ENCODE peak calls at places on chromosomes 1 and 21, in nine cellular contexts. Z is stimulated activated CD4-positive, alpha-beta T cell treated with anti-CD3 and anti-CD28 coated beads, Interleukin-12 subunit alpha, Interleukin-12 subunit beta, amount 100 ng/mL, for 4 hours; G is T47D; S is HEK293T; P is activated CD8-positive, alpha-beta memory T cell treated with anti-CD3 and anti-CD28 coated beads, Interleukin-2, amount 50 U/mL, for 48 hours; T is HT-29; K is naive thymus-derived CD4-positive, alpha-beta T cell; U is activated naive CD4-positive, alpha-beta T cell; Q is AG04449. O is an unnamed sample.

GRCh38 chr1:31376374-31377134 is 3.7 kb upstream of the FABP3 start:
- DNase-seq in Z (no peak), G (no peak), S (no peak), P (no peak), T (no peak), K (no peak), U (no peak), Q (peak; percentile 58), O (no peak)

GRCh38 chr1:118948796-118949195 is 39.3 kb downstream of the TBX15 start:
- DNase-seq in Z (no peak), G (no peak), S (no peak), P (no peak), T (no peak), K (no peak), U (no peak), Q (no peak), O (no peak)

GRCh38 chr1:9181990-9182783 is 52.4 kb upstream of the H6PD start:
- DNase-seq in Z (no peak), G (peak; percentile 72), S (no peak), P (peak; percentile 69), T (peak; percentile 39), K (no peak), U (no peak), Q (no peak), O (no peak)

GRCh38 chr1:247885011-247885410 is 10.4 kb upstream of the OR2W3 start:
- DNase-seq in Z (no peak), G (no peak), S (no peak), P (no peak), T (no peak), K (no peak), U (no peak), Q (no peak), O (no peak)

GRCh38 chr1:173996995-173997394 is 25.2 kb downstream of the RC3H1 start:
- DNase-seq in Z (no peak), G (no peak), S (no peak), P (no peak), T (no peak), K (no peak), U (no peak), Q (no peak), O (no peak)

GRCh38 chr1:94846286-94846685 is 26.1 kb downstream of the SLC44A3 start:
- DNase-seq in Z (no peak), G (no peak), S (no peak), P (no peak), T (no peak), K (no peak), U (no peak), Q (no peak), O (no peak)

GRCh38 chr1:24898909-24899439 is 31.1 kb downstream of the RUNX3 start:
- DNase-seq in Z (no peak), G (no peak), S (no peak), P (peak; percentile 75), T (no peak), K (no peak), U (no peak), Q (no peak), O (no peak)

GRCh38 chr1:112711041-112711440 is 4.1 kb downstream of the PPM1J start:
- DNase-seq in Z (no peak), G (no peak), S (no peak), P (no peak), T (no peak), K (no peak), U (no peak), Q (no peak), O (no peak)

GRCh38 chr21:45372732-45373355 is 32.1 kb upstream of the COL18A1 start:
- DNase-seq in Z (no peak), G (no peak), S (no peak), P (no peak), T (no peak), K (no peak), U (no peak), Q (no peak), O (no peak)

GRCh38 chr1:116170901-116171589 is 59.8 kb downstream of the MAB21L3 start:
- DNase-seq in Z (no peak), G (no peak), S (no peak), P (no peak), T (no peak), K (no peak), U (no peak), Q (no peak), O (no peak)

GRCh38 chr1:9784508-9785133 is 39.1 kb downstream of the CLSTN1 start:
- DNase-seq in Z (peak; percentile 53), G (no peak), S (peak; percentile 56), P (peak; percentile 68), T (peak; percentile 90), K (peak; percentile 72), U (peak; percentile 38), Q (no peak), O (no peak)

GRCh38 chr21:38679531-38679930 is 126.2 kb upstream of the ETS2 start:
- DNase-seq in Z (no peak), G (no peak), S (no peak), P (no peak), T (peak; percentile 8), K (no peak), U (no peak), Q (peak; percentile 2), O (no peak)

GRCh38 chr1:57620589-57620988 is 196.7 kb upstream of the DAB1 start:
- DNase-seq in Z (no peak), G (no peak), S (no peak), P (no peak), T (no peak), K (no peak), U (no peak), Q (no peak), O (no peak)

GRCh38 chr1:201219481-201220387 is 29.1 kb downstream of the IGFN1 start:
- DNase-seq in Z (no peak), G (no peak), S (no peak), P (no peak), T (no peak), K (no peak), U (no peak), Q (no peak), O (no peak)

GRCh38 chr1:149962039-149962647 is 25.5 kb upstream of the MTMR11 start:
- DNase-seq in Z (no peak), G (peak; percentile 32), S (peak; percentile 71), P (no peak), T (peak; percentile 84), K (peak; percentile 51), U (no peak), Q (peak; percentile 41), O (no peak)

GRCh38 chr1:230858918-230859819 is 9.2 kb downstream of the C1orf198 start:
- DNase-seq in Z (no peak), G (no peak), S (no peak), P (no peak), T (no peak), K (no peak), U (no peak), Q (no peak), O (no peak)

GRCh38 chr1:152497273-152497672 is 13.3 kb upstream of the LCE5A start:
- DNase-seq in Z (no peak), G (peak; percentile 56), S (peak; percentile 42), P (no peak), T (peak; percentile 28), K (no peak), U (no peak), Q (no peak), O (no peak)